ENCODE peak calls at places on chromosome 12, in ten cellular contexts. A, C, R, F, Q, P, Y, I, E and B are unnamed samples.

GRCh38 chr12:17148706-17149105 is 542.7 kb upstream of the LMO3 start:
- DNase-seq in Y (no peak), I (no peak), A (no peak), R (no peak), F (no peak), E (no peak), P (no peak), Q (no peak), C (no peak), B (peak)

GRCh38 chr12:29921307-29921706 is 137.6 kb upstream of the TMTC1 start:
- DNase-seq in P (no peak), R (no peak), A (no peak), Q (no peak), I (no peak), C (peak), F (no peak), Y (no peak), E (peak), B (peak)

GRCh38 chr12:25718081-25718731 is 165.1 kb upstream of the LMNTD1 start:
- DNase-seq in A (no peak), F (no peak), E (peak), I (no peak), Y (no peak), C (peak), R (no peak), Q (no peak), P (no peak), B (peak)

GRCh38 chr12:109542014-109542413 is 31.3 kb downstream of the MMAB start:
- DNase-seq in E (peak), R (no peak), C (peak), P (no peak), Y (no peak), A (no peak), F (no peak), Q (no peak), I (no peak), B (no peak)

GRCh38 chr12:47207829-47208248 is 128.1 kb upstream of the AMIGO2 start:
- DNase-seq in R (no peak), F (no peak), A (no peak), I (no peak), Y (no peak), P (no peak), Q (no peak), C (no peak), E (peak), B (no peak)

GRCh38 chr12:104011265-104011664 is 38.7 kb downstream of the GLT8D2 start:
- DNase-seq in P (no peak), Y (no peak), F (peak), R (no peak), C (peak), I (no peak), A (no peak), E (peak), Q (no peak), B (no peak)

GRCh38 chr12:123478762-123479161 is 20.8 kb downstream of the SNRNP35 start:
- DNase-seq in A (peak), Y (no peak), P (peak), E (peak), I (peak), C (peak), Q (no peak), F (no peak), R (no peak), B (no peak)

GRCh38 chr12:48004039-48004940 is at the start of gene COL2A1:
- DNase-seq in R (no peak), Q (peak), Y (peak), A (no peak), C (peak), I (no peak), P (no peak), E (peak), F (peak), B (no peak)

GRCh38 chr12:124837958-124838803 is 25.5 kb downstream of the SCARB1 start:
- DNase-seq in R (peak), A (peak), I (peak), C (peak), P (peak), Y (peak), F (no peak), Q (no peak), E (peak), B (peak)

GRCh38 chr12:106760184-106760531 is 14.3 kb upstream of the RIC8B start:
- DNase-seq in P (no peak), Q (peak), F (peak), Y (no peak), I (no peak), E (peak), C (no peak), R (no peak), A (no peak), B (no peak)

GRCh38 chr12:128910629-128911028 is 57.4 kb downstream of the GLT1D1 start:
- DNase-seq in E (no peak), P (no peak), R (no peak), A (no peak), I (no peak), Q (no peak), C (no peak), F (no peak), Y (no peak), B (no peak)

GRCh38 chr12:75042125-75042524 is 167.5 kb downstream of the KCNC2 start:
- DNase-seq in Q (no peak), I (no peak), P (no peak), C (no peak), F (no peak), E (no peak), R (no peak), A (no peak), Y (no peak), B (no peak)

GRCh38 chr12:54207539-54208267 is 18.9 kb upstream of the SMUG1 start:
- DNase-seq in Q (peak), E (peak), P (peak), Y (peak), F (peak), C (peak), R (peak), I (peak), A (peak), B (peak)

GRCh38 chr12:6367065-6367968 is 8.0 kb downstream of the SCNN1A start:
- DNase-seq in C (peak), R (peak), Q (no peak), A (no peak), P (no peak), F (peak), E (peak), Y (no peak), I (no peak), B (peak)

GRCh38 chr12:139585-139984 is 73.0 kb downstream of the IQSEC3 start:
- DNase-seq in E (no peak), A (no peak), Y (no peak), F (no peak), P (no peak), I (no peak), C (no peak), R (no peak), Q (no peak), B (no peak)

GRCh38 chr12:50642755-50643154 is 121.1 kb upstream of the ATF1 start:
- DNase-seq in A (no peak), P (no peak), F (no peak), R (no peak), C (no peak), E (no peak), Y (no peak), Q (no peak), I (no peak), B (no peak)

GRCh38 chr12:54463034-54463433 is 10.4 kb downstream of the GTSF1 start:
- DNase-seq in C (peak), Q (no peak), I (peak), P (peak), A (peak), Y (no peak), F (no peak), R (no peak), E (peak), B (no peak)

GRCh38 chr12:124323771-124324530 is 29.1 kb downstream of the RFLNA start:
- DNase-seq in F (no peak), I (no peak), Q (no peak), C (peak), R (no peak), P (no peak), E (no peak), A (no peak), Y (no peak), B (no peak)

GRCh38 chr12:51218607-51219161 is 822 bp upstream of the POU6F1 start:
- DNase-seq in A (no peak), F (peak), R (peak), Y (no peak), E (no peak), I (peak), C (no peak), P (no peak), Q (no peak), B (peak)

GRCh38 chr12:13534645-13535398 is 338.3 kb downstream of the EMP1 start:
- DNase-seq in Y (peak), F (peak), I (no peak), C (peak), E (peak), A (peak), P (peak), Q (peak), R (no peak), B (peak)

GRCh38 chr12:66405395-66405794 is 103.1 kb downstream of the HELB start:
- DNase-seq in F (peak), E (peak), A (no peak), P (no peak), C (peak), Y (no peak), R (no peak), I (no peak), Q (no peak), B (no peak)

GRCh38 chr12:5593056-5593455 is 161.1 kb downstream of the NTF3 start:
- DNase-seq in A (no peak), Q (no peak), R (no peak), P (no peak), I (no peak), F (no peak), Y (no peak), C (no peak), E (peak), B (no peak)

GRCh38 chr12:89016970-89017778 is 335.1 kb downstream of the DUSP6 start:
- DNase-seq in E (peak), C (peak), P (no peak), F (peak), R (peak), A (peak), Y (peak), I (no peak), Q (peak), B (peak)

GRCh38 chr12:93741741-93742085 is 64.5 kb downstream of the CRADD start:
- DNase-seq in A (no peak), E (peak), I (no peak), F (peak), Q (peak), P (no peak), C (no peak), Y (no peak), R (peak), B (no peak)